ENCODE peak calls at places on chromosomes 11 and 22, in six cellular contexts. J, P, A, Q, T and X are unnamed samples.

GRCh38 chr11:85759915-85760314 is 51.0 kb downstream of the SYTL2 start:
- DNase-seq in P (no peak), T (no peak), A (no peak), Q (no peak), J (peak), X (peak)

GRCh38 chr11:64251986-64252837 is 882 bp downstream of the PLCB3 start:
- DNase-seq in J (peak), T (no peak), P (peak), Q (no peak), A (peak), X (peak)

GRCh38 chr22:46242023-46242422 is 8.1 kb downstream of the CDPF1 start:
- DNase-seq in A (no peak), T (no peak), Q (no peak), P (no peak), J (no peak), X (no peak)

GRCh38 chr11:47257518-47258316 is at the start of gene NR1H3:
- DNase-seq in A (peak), J (peak), T (peak), Q (no peak), P (peak), X (peak)

GRCh38 chr22:49590851-49591445 is 236.7 kb downstream of the BRD1 start:
- DNase-seq in J (no peak), P (no peak), Q (no peak), T (no peak), A (no peak), X (no peak)

GRCh38 chr22:39800790-39801540 is 92.6 kb downstream of the ENTHD1 start:
- DNase-seq in P (no peak), Q (no peak), J (no peak), A (no peak), T (no peak), X (no peak)

GRCh38 chr11:85749884-85750283 is 61.1 kb downstream of the SYTL2 start:
- DNase-seq in J (no peak), T (no peak), A (no peak), Q (no peak), P (no peak), X (no peak)

GRCh38 chr11:72975778-72976520 is 161.7 kb downstream of the ATG16L2 start:
- DNase-seq in A (no peak), J (peak), Q (no peak), T (no peak), P (no peak), X (peak)

GRCh38 chr11:99449345-99449744 is 428.6 kb downstream of the CNTN5 start:
- DNase-seq in J (no peak), A (no peak), P (no peak), T (no peak), Q (no peak), X (no peak)

GRCh38 chr11:99452076-99452475 is 431.3 kb downstream of the CNTN5 start:
- DNase-seq in Q (no peak), T (no peak), P (no peak), J (no peak), A (no peak), X (no peak)

DNA sequence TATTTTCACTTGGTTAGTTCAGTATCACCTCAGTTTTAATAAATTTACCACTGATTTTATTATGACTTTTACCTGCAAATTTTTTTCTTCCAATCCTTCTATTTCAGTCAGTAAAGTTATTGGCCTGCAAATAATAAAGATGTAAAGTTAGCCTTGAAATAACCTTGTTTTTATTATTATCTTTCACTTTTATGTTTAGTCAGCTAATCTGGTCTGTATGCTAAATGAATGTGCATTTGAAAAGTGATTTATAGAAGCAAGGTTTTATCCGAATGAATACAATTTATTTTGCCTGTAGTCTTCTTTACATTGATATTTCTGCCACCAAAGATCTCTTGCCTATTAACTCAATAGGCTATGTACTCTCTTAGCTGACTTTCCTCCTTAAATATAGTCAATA is 425.7 kb downstream of the CNTN5 start:
- DNase-seq in J (no peak), Q (no peak), T (no peak), A (no peak), P (no peak), X (no peak)
- TF ChIP-seq CTCF in J (no peak), Q (no peak), T (no peak), A (no peak), P (no peak), X (no peak)

GRCh38 chr11:119484741-119485605 is 62.0 kb upstream of the THY1 start:
- DNase-seq in T (no peak), P (peak), Q (peak), J (no peak), A (no peak), X (no peak)
- TF ChIP-seq CTCF in T (peak), P (no peak), Q (peak), J (peak), A (no peak), X (peak)

DNA sequence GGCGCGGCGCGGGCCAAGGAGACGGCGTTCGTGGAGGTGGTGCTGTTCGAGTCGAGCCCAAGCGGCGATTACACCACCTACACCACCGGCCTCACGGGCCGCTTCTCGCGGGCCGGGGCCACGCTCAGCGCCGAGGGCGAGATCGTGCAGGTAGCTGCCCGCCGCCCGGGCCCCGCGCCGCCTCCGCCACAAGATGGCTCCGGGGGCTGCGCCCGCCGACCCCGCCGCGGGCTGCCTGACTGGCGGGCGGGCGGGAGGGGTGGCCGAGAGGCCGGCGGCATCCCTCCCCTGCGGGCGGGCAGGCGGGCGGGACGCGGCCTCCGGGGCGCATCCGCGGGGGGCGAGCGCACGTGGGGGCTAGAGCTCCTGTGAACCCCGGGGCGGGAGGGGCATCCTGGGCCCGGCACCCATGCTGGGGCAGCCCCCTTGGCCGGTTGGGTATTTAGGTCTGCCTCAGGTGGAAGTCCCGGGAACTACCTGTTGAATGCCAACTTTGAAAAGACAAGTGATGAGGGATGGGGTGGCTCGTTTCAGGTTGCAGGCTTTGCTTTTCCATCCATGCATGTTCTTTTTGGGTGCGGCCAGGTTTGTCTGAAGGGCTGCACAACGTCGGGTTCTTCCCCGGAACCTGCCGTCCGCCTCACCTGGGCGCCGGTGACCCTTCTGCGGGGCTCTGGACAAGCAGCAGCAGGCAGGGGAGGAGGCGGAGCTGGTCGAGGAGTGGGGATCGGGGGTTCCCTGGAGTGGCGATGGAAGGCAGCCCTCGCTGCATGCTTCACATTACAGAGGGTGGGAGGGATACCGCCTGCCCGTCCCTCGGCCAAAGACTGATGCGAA is 763 bp downstream of the ZNRF3 start:
- DNase-seq in Q (peak), A (peak), P (peak), J (peak), T (peak), X (peak)
- TF ChIP-seq CTCF in Q (no peak), A (no peak), P (no peak), J (no peak), T (peak), X (no peak)

GRCh38 chr11:26134481-26135355 is 197.2 kb upstream of the ANO3 start:
- DNase-seq in P (no peak), A (no peak), T (peak), J (peak), Q (no peak), X (peak)
- TF ChIP-seq CTCF in P (no peak), A (peak), T (peak), J (peak), Q (no peak), X (peak)

DNA sequence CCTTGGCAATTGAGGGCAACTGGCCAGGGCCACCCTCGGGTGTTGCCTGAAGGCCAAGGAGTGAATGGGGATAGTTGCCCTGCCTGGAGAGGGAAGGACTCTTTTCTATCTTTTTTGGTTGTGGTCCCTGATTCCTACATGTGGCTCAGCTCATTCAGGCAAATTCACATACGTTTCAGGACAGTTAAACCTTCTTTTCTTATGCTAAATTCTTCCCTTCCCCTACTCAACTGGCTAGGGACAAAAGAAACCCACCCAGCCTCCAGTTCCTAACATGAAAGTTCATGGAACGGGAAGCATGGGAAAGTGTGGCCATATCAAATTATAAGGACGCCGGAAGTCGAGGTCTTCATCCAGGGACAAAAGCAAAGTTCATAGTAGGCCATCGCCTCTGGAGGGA is 26.3 kb upstream of the APLNR start:
- DNase-seq in T (no peak), Q (no peak), A (no peak), J (no peak), P (no peak), X (no peak)
- TF ChIP-seq CTCF in T (no peak), Q (no peak), A (no peak), J (no peak), P (no peak), X (no peak)

DNA sequence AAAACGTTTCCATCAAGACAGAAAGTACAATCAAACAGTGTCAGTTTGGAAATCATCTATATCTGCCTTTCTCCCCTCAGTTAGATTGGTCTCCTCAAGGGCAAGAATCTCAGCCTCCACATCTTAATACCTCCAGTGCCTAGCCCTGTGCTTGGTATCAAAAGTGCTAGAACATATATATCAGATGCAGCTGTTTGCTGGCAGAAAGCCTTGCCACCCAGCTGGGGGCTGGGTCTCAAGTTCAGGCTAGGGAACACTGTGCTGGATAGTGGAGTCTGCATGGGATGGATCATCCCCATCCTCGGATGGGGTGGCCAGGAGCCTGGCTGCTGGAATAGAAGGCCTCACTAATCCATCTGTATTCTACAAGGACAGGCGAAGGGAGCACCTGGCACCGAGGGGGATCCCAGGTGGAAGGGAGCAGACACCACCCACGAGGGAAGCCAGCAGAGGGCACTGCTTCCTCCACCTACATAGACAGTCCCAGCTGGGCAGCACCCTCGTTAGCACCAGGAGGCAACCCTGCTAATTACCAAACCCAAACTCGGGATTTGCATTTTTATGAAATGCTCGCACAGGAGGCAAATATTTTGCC is 602.2 kb downstream of the BUD13 start:
- DNase-seq in J (no peak), Q (no peak), A (no peak), P (no peak), T (no peak), X (no peak)
- TF ChIP-seq CTCF in J (no peak), Q (peak), A (no peak), P (no peak), T (peak), X (no peak)

GRCh38 chr11:41201156-41201555 is 258.3 kb downstream of the LRRC4C start:
- DNase-seq in A (no peak), Q (peak), J (peak), P (no peak), T (peak), X (peak)
- TF ChIP-seq CTCF in A (peak), Q (peak), J (peak), P (no peak), T (peak), X (peak)

GRCh38 chr11:60916669-60917206 is 2.8 kb downstream of the TMEM109 start:
- DNase-seq in T (no peak), A (no peak), J (no peak), P (no peak), Q (no peak), X (no peak)

GRCh38 chr11:60917267-60917666 is 3.3 kb downstream of the TMEM109 start:
- DNase-seq in A (no peak), T (no peak), Q (no peak), P (no peak), J (no peak), X (no peak)

GRCh38 chr11:60913793-60914619 is at the start of gene TMEM109:
- DNase-seq in T (peak), J (peak), P (peak), Q (peak), A (peak), X (peak)

GRCh38 chr11:60914620-60915249 is 777 bp downstream of the TMEM109 start:
- DNase-seq in P (peak), J (peak), Q (peak), T (peak), A (no peak), X (peak)

DNA sequence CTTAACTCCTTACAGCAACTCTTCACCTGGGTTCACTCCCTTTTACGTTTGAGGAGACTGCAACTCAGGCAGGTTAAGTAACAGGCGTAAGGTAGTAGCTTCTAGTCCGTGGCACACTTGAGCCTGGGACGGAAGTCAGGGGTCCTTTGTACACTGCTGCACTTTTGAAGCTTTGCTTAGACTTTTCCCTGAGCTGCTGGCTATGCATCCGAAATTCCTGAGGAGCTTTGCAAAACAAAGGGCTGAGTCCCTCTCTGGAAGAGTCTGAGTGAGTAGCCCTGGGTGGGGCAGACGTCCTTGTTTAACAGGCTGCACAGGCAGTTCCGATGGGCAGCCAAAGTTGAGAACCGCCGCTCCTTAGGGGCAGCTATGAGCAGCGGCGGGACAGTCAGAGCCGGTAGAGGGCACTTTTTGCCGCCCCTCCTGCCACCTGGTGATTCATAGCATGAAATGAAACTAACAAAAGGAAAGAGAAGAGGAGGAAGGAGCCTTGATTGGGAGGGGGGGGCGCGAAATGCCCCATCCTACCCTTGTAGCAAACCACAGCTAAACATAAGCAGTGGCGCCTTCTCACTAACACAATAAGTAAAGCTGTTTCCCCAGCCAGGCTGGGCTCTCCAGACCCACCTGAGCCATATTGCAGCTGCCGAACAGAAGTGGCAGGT is 1.4 kb downstream of the TMEM109 start:
- DNase-seq in J (peak), T (no peak), P (peak), Q (peak), A (peak), X (peak)
- TF ChIP-seq CTCF in J (peak), T (no peak), P (peak), Q (peak), A (peak), X (peak)